ENCODE peak calls at places on chromosomes 11 and 22, in nine cellular contexts. One of them, this sample, is unnamed.

GRCh38 chr11:110801328-110801727 is 89.1 kb upstream of the ARHGAP20 start:
- DNase-seq in fibroblast of lung: no peak
- DNase-seq in WTC11: no peak
- DNase-seq in cardiac fibroblast: no peak
- DNase-seq in HFF-Myc: no peak
- DNase-seq in activated B cell treated with CpG ODN at 0.5 μM for 24 hours: no peak
- DNase-seq in CD8-positive, alpha-beta T cell: no peak
- DNase-seq in pancreas: no peak
- DNase-seq in HCT116: no peak
- DNase-seq in this sample: no peak

GRCh38 chr22:50677493-50678217 is 5.0 kb downstream of the SHANK3 start:
- DNase-seq in activated B cell treated with CpG ODN at 0.5 μM for 24 hours: no peak
- DNase-seq in HFF-Myc: no peak
- DNase-seq in CD8-positive, alpha-beta T cell: no peak
- DNase-seq in fibroblast of lung: no peak
- DNase-seq in HCT116: no peak
- DNase-seq in pancreas: peak
- DNase-seq in WTC11: no peak
- DNase-seq in cardiac fibroblast: no peak
- DNase-seq in this sample: no peak

GRCh38 chr11:62578541-62578940 is 4.8 kb upstream of the EEF1G start:
- DNase-seq in pancreas: no peak
- DNase-seq in cardiac fibroblast: no peak
- DNase-seq in CD8-positive, alpha-beta T cell: no peak
- DNase-seq in fibroblast of lung: no peak
- DNase-seq in HCT116: no peak
- DNase-seq in WTC11: no peak
- DNase-seq in HFF-Myc: no peak
- DNase-seq in activated B cell treated with CpG ODN at 0.5 μM for 24 hours: no peak
- DNase-seq in this sample: no peak

GRCh38 chr11:125591659-125592304 is 870 bp upstream of the STT3A start:
- DNase-seq in HFF-Myc: no peak
- DNase-seq in pancreas: peak
- DNase-seq in fibroblast of lung: peak
- DNase-seq in WTC11: peak
- DNase-seq in HCT116: no peak
- DNase-seq in activated B cell treated with CpG ODN at 0.5 μM for 24 hours: peak
- DNase-seq in CD8-positive, alpha-beta T cell: peak
- DNase-seq in cardiac fibroblast: peak
- DNase-seq in this sample: peak

GRCh38 chr11:24386551-24387404 is 110.1 kb upstream of the LUZP2 start:
- DNase-seq in pancreas: no peak
- DNase-seq in HCT116: no peak
- DNase-seq in HFF-Myc: peak
- DNase-seq in activated B cell treated with CpG ODN at 0.5 μM for 24 hours: no peak
- DNase-seq in WTC11: no peak
- DNase-seq in CD8-positive, alpha-beta T cell: no peak
- DNase-seq in cardiac fibroblast: peak
- DNase-seq in fibroblast of lung: peak
- DNase-seq in this sample: no peak

GRCh38 chr11:118304809-118305248 is 299 bp downstream of the CD3E start:
- DNase-seq in CD8-positive, alpha-beta T cell: no peak
- DNase-seq in pancreas: no peak
- DNase-seq in WTC11: no peak
- DNase-seq in HFF-Myc: no peak
- DNase-seq in activated B cell treated with CpG ODN at 0.5 μM for 24 hours: no peak
- DNase-seq in HCT116: no peak
- DNase-seq in fibroblast of lung: no peak
- DNase-seq in cardiac fibroblast: no peak
- DNase-seq in this sample: no peak

GRCh38 chr11:75554258-75555022 is 7.6 kb upstream of the SERPINH1 start:
- DNase-seq in WTC11: peak
- DNase-seq in fibroblast of lung: peak
- DNase-seq in CD8-positive, alpha-beta T cell: no peak
- DNase-seq in HCT116: no peak
- DNase-seq in cardiac fibroblast: peak
- DNase-seq in pancreas: no peak
- DNase-seq in activated B cell treated with CpG ODN at 0.5 μM for 24 hours: no peak
- DNase-seq in HFF-Myc: peak
- DNase-seq in this sample: peak

GRCh38 chr22:20805972-20806471 is 32.1 kb downstream of the SERPIND1 start:
- DNase-seq in HCT116: no peak
- DNase-seq in CD8-positive, alpha-beta T cell: no peak
- DNase-seq in HFF-Myc: peak
- DNase-seq in pancreas: no peak
- DNase-seq in fibroblast of lung: peak
- DNase-seq in WTC11: no peak
- DNase-seq in activated B cell treated with CpG ODN at 0.5 μM for 24 hours: no peak
- DNase-seq in cardiac fibroblast: peak
- DNase-seq in this sample: no peak

GRCh38 chr22:37138879-37139561 is 10.7 kb downstream of the IL2RB start:
- DNase-seq in pancreas: peak
- DNase-seq in cardiac fibroblast: peak
- DNase-seq in WTC11: no peak
- DNase-seq in HFF-Myc: no peak
- DNase-seq in CD8-positive, alpha-beta T cell: no peak
- DNase-seq in activated B cell treated with CpG ODN at 0.5 μM for 24 hours: no peak
- DNase-seq in HCT116: no peak
- DNase-seq in fibroblast of lung: no peak
- DNase-seq in this sample: no peak

GRCh38 chr11:12150831-12151382 is 40.5 kb downstream of the MICAL2 start:
- DNase-seq in cardiac fibroblast: peak
- DNase-seq in WTC11: no peak
- DNase-seq in HFF-Myc: no peak
- DNase-seq in activated B cell treated with CpG ODN at 0.5 μM for 24 hours: no peak
- DNase-seq in fibroblast of lung: peak
- DNase-seq in HCT116: no peak
- DNase-seq in pancreas: no peak
- DNase-seq in CD8-positive, alpha-beta T cell: no peak
- DNase-seq in this sample: no peak

GRCh38 chr11:2930705-2931415 is 1.6 kb upstream of the PHLDA2 start:
- DNase-seq in WTC11: peak
- DNase-seq in cardiac fibroblast: peak
- DNase-seq in HFF-Myc: no peak
- DNase-seq in fibroblast of lung: no peak
- DNase-seq in CD8-positive, alpha-beta T cell: peak
- DNase-seq in HCT116: peak
- DNase-seq in activated B cell treated with CpG ODN at 0.5 μM for 24 hours: peak
- DNase-seq in pancreas: peak
- DNase-seq in this sample: no peak

GRCh38 chr11:66891849-66892660 is 35.2 kb downstream of the LRFN4 start:
- DNase-seq in HCT116: peak
- DNase-seq in activated B cell treated with CpG ODN at 0.5 μM for 24 hours: no peak
- DNase-seq in WTC11: no peak
- DNase-seq in cardiac fibroblast: peak
- DNase-seq in CD8-positive, alpha-beta T cell: no peak
- DNase-seq in HFF-Myc: peak
- DNase-seq in pancreas: peak
- DNase-seq in fibroblast of lung: peak
- DNase-seq in this sample: no peak

GRCh38 chr22:23511627-23512347 is 68.3 kb downstream of the IGLL1 start:
- DNase-seq in WTC11: no peak
- DNase-seq in CD8-positive, alpha-beta T cell: no peak
- DNase-seq in HCT116: no peak
- DNase-seq in activated B cell treated with CpG ODN at 0.5 μM for 24 hours: no peak
- DNase-seq in HFF-Myc: no peak
- DNase-seq in fibroblast of lung: no peak
- DNase-seq in cardiac fibroblast: no peak
- DNase-seq in pancreas: no peak
- DNase-seq in this sample: no peak

GRCh38 chr11:17272823-17273222 is 3.7 kb upstream of the NUCB2 start:
- DNase-seq in CD8-positive, alpha-beta T cell: no peak
- DNase-seq in HFF-Myc: no peak
- DNase-seq in pancreas: no peak
- DNase-seq in fibroblast of lung: no peak
- DNase-seq in HCT116: no peak
- DNase-seq in cardiac fibroblast: no peak
- DNase-seq in WTC11: no peak
- DNase-seq in activated B cell treated with CpG ODN at 0.5 μM for 24 hours: no peak
- DNase-seq in this sample: no peak

GRCh38 chr11:17263803-17264202 is 12.7 kb upstream of the NUCB2 start:
- DNase-seq in WTC11: no peak
- DNase-seq in activated B cell treated with CpG ODN at 0.5 μM for 24 hours: no peak
- DNase-seq in cardiac fibroblast: peak
- DNase-seq in fibroblast of lung: peak
- DNase-seq in pancreas: no peak
- DNase-seq in CD8-positive, alpha-beta T cell: no peak
- DNase-seq in HFF-Myc: no peak
- DNase-seq in HCT116: no peak
- DNase-seq in this sample: no peak

GRCh38 chr11:17266781-17267180 is 9.8 kb upstream of the NUCB2 start:
- DNase-seq in WTC11: no peak
- DNase-seq in HFF-Myc: no peak
- DNase-seq in cardiac fibroblast: no peak
- DNase-seq in fibroblast of lung: no peak
- DNase-seq in activated B cell treated with CpG ODN at 0.5 μM for 24 hours: no peak
- DNase-seq in CD8-positive, alpha-beta T cell: no peak
- DNase-seq in pancreas: no peak
- DNase-seq in HCT116: no peak
- DNase-seq in this sample: no peak

GRCh38 chr11:17267576-17267975 is 9.0 kb upstream of the NUCB2 start:
- DNase-seq in activated B cell treated with CpG ODN at 0.5 μM for 24 hours: no peak
- DNase-seq in pancreas: no peak
- DNase-seq in cardiac fibroblast: peak
- DNase-seq in WTC11: no peak
- DNase-seq in fibroblast of lung: peak
- DNase-seq in HCT116: peak
- DNase-seq in HFF-Myc: peak
- DNase-seq in CD8-positive, alpha-beta T cell: no peak
- DNase-seq in this sample: no peak
- TF ChIP-seq CTCF in activated B cell treated with CpG ODN at 0.5 μM for 24 hours: no peak
- TF ChIP-seq CTCF in pancreas: no peak
- TF ChIP-seq CTCF in cardiac fibroblast: no peak
- TF ChIP-seq CTCF in WTC11: no peak
- TF ChIP-seq CTCF in fibroblast of lung: no peak
- TF ChIP-seq CTCF in HCT116: peak
- TF ChIP-seq CTCF in HFF-Myc: no peak
- TF ChIP-seq CTCF in CD8-positive, alpha-beta T cell: no peak
- TF ChIP-seq CTCF in this sample: no peak

GRCh38 chr11:20132667-20133039 is 27.6 kb downstream of the DBX1 start:
- DNase-seq in HFF-Myc: no peak
- DNase-seq in activated B cell treated with CpG ODN at 0.5 μM for 24 hours: no peak
- DNase-seq in cardiac fibroblast: no peak
- DNase-seq in CD8-positive, alpha-beta T cell: no peak
- DNase-seq in pancreas: no peak
- DNase-seq in WTC11: no peak
- DNase-seq in fibroblast of lung: no peak
- DNase-seq in HCT116: no peak
- DNase-seq in this sample: no peak
- TF ChIP-seq CTCF in HFF-Myc: no peak
- TF ChIP-seq CTCF in activated B cell treated with CpG ODN at 0.5 μM for 24 hours: no peak
- TF ChIP-seq CTCF in cardiac fibroblast: no peak
- TF ChIP-seq CTCF in CD8-positive, alpha-beta T cell: no peak
- TF ChIP-seq CTCF in pancreas: no peak
- TF ChIP-seq CTCF in WTC11: peak
- TF ChIP-seq CTCF in fibroblast of lung: no peak
- TF ChIP-seq CTCF in HCT116: no peak
- TF ChIP-seq CTCF in this sample: peak

DNA sequence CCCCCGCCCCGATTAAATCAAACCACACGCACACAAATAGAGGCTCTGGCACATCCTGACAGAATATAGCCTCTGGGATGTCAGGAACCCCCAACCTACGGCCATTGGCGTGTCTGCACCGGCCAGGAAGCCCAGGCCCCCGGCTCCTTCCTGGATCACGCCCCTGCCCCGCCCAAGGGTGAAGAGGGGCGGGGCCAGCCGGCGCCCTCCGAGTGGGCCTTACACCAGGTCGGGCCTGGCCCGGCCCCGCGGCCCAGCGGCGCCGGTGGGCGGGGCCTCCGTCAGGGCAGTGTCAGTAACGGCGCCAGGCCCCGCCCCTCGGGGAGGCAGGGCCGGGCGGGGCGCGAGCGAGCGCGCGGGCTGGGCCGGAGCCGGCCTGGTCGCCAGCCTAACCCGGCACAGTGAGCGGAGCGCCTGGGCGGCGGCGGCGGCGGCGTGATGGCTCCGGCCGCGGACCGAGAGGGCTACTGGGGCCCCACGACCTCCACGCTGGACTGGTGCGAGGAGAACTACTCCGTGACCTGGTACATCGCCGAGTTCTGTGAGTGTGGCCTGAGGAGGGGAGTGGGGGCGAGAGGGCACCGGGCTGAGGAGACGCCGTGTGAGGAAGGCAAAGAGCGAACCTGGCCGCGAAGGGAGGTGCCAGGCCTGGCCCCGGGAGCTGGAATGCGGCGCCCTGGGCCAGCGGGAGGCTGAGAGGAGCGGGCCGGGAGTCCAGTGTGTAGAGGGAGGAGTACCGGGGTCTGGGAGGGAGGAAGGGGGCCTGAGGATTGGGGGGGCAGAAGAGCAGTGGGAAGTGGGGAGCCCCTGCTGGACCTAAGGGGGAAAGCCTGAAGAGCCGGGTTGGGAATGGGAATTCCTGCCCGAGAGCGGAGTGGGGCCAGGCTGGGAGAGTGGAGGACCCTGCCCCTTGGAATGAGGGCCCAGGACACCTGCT is at the start of gene ACER3:
- DNase-seq in CD8-positive, alpha-beta T cell: peak
- DNase-seq in cardiac fibroblast: peak
- DNase-seq in HFF-Myc: peak
- DNase-seq in fibroblast of lung: peak
- DNase-seq in activated B cell treated with CpG ODN at 0.5 μM for 24 hours: peak
- DNase-seq in WTC11: peak
- DNase-seq in HCT116: peak
- DNase-seq in pancreas: peak
- DNase-seq in this sample: peak
- TF ChIP-seq CTCF in CD8-positive, alpha-beta T cell: no peak
- TF ChIP-seq CTCF in cardiac fibroblast: peak
- TF ChIP-seq CTCF in HFF-Myc: peak
- TF ChIP-seq CTCF in fibroblast of lung: peak
- TF ChIP-seq CTCF in activated B cell treated with CpG ODN at 0.5 μM for 24 hours: no peak
- TF ChIP-seq CTCF in WTC11: no peak
- TF ChIP-seq CTCF in HCT116: no peak
- TF ChIP-seq CTCF in pancreas: no peak
- TF ChIP-seq CTCF in this sample: peak

DNA sequence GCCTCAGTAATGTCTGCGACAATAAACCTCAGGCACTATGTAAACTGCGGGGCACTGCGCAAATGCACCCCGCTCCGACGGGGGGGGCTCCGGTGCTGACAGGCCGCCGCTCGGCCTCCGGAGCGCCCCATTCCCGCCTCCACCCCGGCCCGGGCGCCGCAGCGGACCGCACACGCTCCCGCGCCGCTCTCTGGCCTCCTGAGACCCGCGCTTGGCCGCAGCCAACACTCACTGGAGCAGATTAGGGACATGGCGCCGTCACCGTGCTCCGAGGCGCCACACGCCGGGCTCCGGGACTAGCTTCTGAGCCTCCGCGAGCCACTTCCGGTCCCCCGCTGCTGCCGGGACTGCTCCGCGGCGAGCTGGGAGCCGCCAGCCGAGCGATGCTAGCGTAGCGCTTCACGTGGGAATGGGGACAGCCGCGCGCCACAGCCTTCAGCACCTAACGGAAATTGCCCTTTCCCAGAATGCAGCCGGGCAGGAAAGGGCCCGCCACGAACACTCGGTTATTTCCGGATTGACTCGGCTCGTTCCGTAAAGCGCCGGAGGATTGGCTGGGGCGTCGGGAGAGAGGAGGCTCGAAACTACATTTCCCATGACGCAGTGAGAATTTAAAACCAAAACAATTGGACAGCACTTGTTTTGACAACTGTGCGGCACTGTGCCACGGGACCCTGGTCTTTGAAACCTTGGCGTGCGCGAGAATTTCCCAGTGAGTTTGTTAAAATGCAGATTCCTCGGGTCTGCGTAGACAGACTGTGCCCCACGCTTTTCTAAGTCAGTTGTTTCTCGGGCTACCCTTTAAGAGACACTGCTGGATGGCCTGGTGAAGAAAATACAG is at the start of gene PRPF19:
- DNase-seq in pancreas: peak
- DNase-seq in HCT116: peak
- DNase-seq in activated B cell treated with CpG ODN at 0.5 μM for 24 hours: peak
- DNase-seq in CD8-positive, alpha-beta T cell: peak
- DNase-seq in WTC11: peak
- DNase-seq in HFF-Myc: peak
- DNase-seq in cardiac fibroblast: peak
- DNase-seq in fibroblast of lung: peak
- DNase-seq in this sample: peak
- TF ChIP-seq CTCF in pancreas: no peak
- TF ChIP-seq CTCF in HCT116: no peak
- TF ChIP-seq CTCF in activated B cell treated with CpG ODN at 0.5 μM for 24 hours: no peak
- TF ChIP-seq CTCF in CD8-positive, alpha-beta T cell: no peak
- TF ChIP-seq CTCF in WTC11: no peak
- TF ChIP-seq CTCF in HFF-Myc: no peak
- TF ChIP-seq CTCF in cardiac fibroblast: no peak
- TF ChIP-seq CTCF in fibroblast of lung: no peak
- TF ChIP-seq CTCF in this sample: no peak

This sample was measured in neural crest cell.